ENCODE peak calls at places on chromosome 22, in ten cellular contexts. N is A549, P is cardiac muscle cell, D is GM10248, M is pancreas, L is AG04449, F is psoas muscle, X is ovary, J is body of pancreas, E is HCT116. U is an unnamed sample.

GRCh38 chr22:44969817-44970216 is 40.0 kb downstream of the PHF21B start:
- DNase-seq in D (no peak), M (no peak), N (no peak), F (no peak), P (no peak), E (no peak), L (no peak), X (no peak), J (no peak), U (no peak)

GRCh38 chr22:40396882-40397281 is 26.5 kb downstream of the SGSM3 start:
- DNase-seq in X (no peak), M (peak; percentile 81), J (peak; percentile 94), F (no peak), E (no peak), D (no peak), L (peak; percentile 16), N (no peak), P (peak; percentile 89), U (no peak)

GRCh38 chr22:38872172-38872830 is at the start of gene CBX6:
- DNase-seq in F (peak; percentile 98), M (peak; percentile 96), N (peak; percentile 86), L (no peak), D (peak; percentile 95), P (peak; percentile 96), J (peak; percentile 96), E (peak; percentile 78), X (peak; percentile 99), U (peak; percentile 84)

GRCh38 chr22:42684462-42685195 is 35.4 kb upstream of the CYB5R3 start:
- DNase-seq in E (no peak), M (no peak), X (no peak), P (peak; percentile 59), J (peak; percentile 40), F (no peak), D (no peak), L (no peak), N (no peak), U (no peak)

GRCh38 chr22:37334461-37334858 is 52.2 kb downstream of the CYTH4 start:
- DNase-seq in J (no peak), F (no peak), D (no peak), E (no peak), X (no peak), M (no peak), P (no peak), N (no peak), L (no peak), U (no peak)

GRCh38 chr22:39214006-39214382 is 30.8 kb downstream of the PDGFB start:
- DNase-seq in F (no peak), L (no peak), P (no peak), M (no peak), J (no peak), N (no peak), X (peak; percentile 13), E (no peak), D (no peak), U (no peak)

GRCh38 chr22:23178512-23179254 is 1.6 kb upstream of the BCR start:
- DNase-seq in M (peak; percentile 53), N (peak; percentile 63), D (peak; percentile 79), E (peak; percentile 27), L (no peak), P (peak; percentile 72), X (peak; percentile 85), J (peak; percentile 72), F (peak; percentile 60), U (peak; percentile 8)

GRCh38 chr22:42887523-42888507 is 30.7 kb upstream of the ARFGAP3 start:
- DNase-seq in F (no peak), L (no peak), N (no peak), J (peak; percentile 91), M (peak; percentile 86), P (no peak), X (no peak), E (no peak), D (no peak), U (no peak)

GRCh38 chr22:18144105-18144504 is 5.9 kb upstream of the USP18 start:
- DNase-seq in P (no peak), J (peak; percentile 43), F (no peak), X (no peak), L (no peak), D (no peak), N (no peak), E (no peak), M (no peak), U (no peak)

GRCh38 chr22:44738347-44738715 is 14.0 kb upstream of the ARHGAP8 start:
- DNase-seq in J (no peak), F (no peak), P (no peak), L (no peak), X (peak; percentile 56), D (no peak), M (no peak), N (no peak), E (no peak), U (no peak)

GRCh38 chr22:18070556-18071306 is 7.1 kb upstream of the PEX26 start:
- DNase-seq in E (no peak), L (no peak), M (no peak), F (no peak), N (no peak), J (no peak), P (no peak), X (peak; percentile 31), D (no peak), U (no peak)

DNA sequence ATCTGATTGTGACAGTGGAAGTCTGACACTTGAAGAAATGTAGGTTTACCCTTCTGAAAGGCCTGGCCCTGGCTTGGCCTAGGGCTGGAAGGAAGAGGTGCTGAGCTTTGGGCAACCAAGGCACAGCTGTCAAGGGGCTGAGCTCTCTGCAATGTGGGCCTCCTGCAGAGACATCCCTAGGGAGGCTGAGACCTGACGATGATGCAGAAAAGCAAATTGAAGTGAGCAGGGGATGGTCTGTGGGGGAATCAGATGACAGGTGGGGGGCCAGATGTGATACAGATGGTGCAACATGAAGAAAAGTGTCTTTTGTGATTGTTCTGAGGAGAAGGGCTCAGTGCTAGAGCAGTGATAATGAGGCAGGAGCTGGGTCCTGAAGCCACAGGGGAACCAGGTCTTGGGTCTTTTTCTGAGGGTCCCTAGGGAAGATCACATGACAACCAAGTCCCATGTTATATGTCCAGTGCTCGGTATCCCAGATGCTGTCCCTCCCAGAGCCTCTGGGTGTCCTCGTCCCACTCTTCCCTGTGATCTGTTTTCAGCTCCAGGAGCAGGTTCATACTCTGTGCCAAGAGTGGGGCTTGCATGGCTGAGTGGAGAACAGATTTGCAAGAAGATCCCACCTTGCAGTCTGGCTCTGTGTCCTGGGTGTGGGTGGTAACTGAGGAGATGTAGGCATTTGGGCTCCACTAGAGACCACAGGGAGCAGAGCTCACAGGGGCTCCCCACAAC is 79.9 kb upstream of the VPREB1 start:
- DNase-seq in D (no peak), J (no peak), M (no peak), P (no peak), L (no peak), X (no peak), N (no peak), E (no peak), F (no peak), U (no peak)
- TF ChIP-seq CTCF in D (no peak), J (no peak), M (no peak), P (no peak), L (no peak), X (no peak), N (no peak), E (no peak), F (no peak), U (no peak)

GRCh38 chr22:20021196-20022181 is 579 bp downstream of the TANGO2 start:
- DNase-seq in D (no peak), F (peak; percentile 72), M (peak; percentile 72), N (no peak), L (peak; percentile 2), P (peak; percentile 17), J (peak; percentile 77), X (no peak), E (no peak), U (peak; percentile 25)
- TF ChIP-seq CTCF in D (no peak), F (no peak), M (no peak), N (no peak), L (peak; percentile 2), P (no peak), J (no peak), X (no peak), E (no peak), U (no peak)

GRCh38 chr22:35352214-35353111 is 28.4 kb upstream of the HMOX1 start:
- DNase-seq in N (peak; percentile 30), L (no peak), F (peak; percentile 64), E (no peak), D (peak; percentile 59), X (no peak), M (peak; percentile 73), P (no peak), J (peak; percentile 70), U (no peak)

GRCh38 chr22:35349704-35350538 is 31.0 kb upstream of the HMOX1 start:
- DNase-seq in X (peak; percentile 70), D (no peak), P (peak; percentile 31), F (no peak), M (no peak), L (no peak), J (peak; percentile 33), N (no peak), E (no peak), U (no peak)

GRCh38 chr22:35349368-35349703 is 31.6 kb upstream of the HMOX1 start:
- DNase-seq in D (no peak), M (no peak), E (no peak), X (no peak), F (no peak), L (no peak), N (no peak), P (no peak), J (peak; percentile 52), U (no peak)

GRCh38 chr22:35348703-35349102 is 32.2 kb upstream of the HMOX1 start:
- DNase-seq in N (no peak), M (no peak), L (no peak), D (no peak), J (no peak), F (no peak), P (no peak), E (no peak), X (no peak), U (no peak)

GRCh38 chr22:35350539-35351503 is 30.1 kb upstream of the HMOX1 start:
- DNase-seq in D (peak; percentile 93), M (peak; percentile 91), E (peak; percentile 81), X (peak; percentile 95), F (peak; percentile 92), L (peak; percentile 56), P (peak; percentile 96), J (peak; percentile 94), N (peak; percentile 85), U (peak; percentile 88)
- TF ChIP-seq CTCF in D (peak; percentile 90), M (peak; percentile 92), E (peak; percentile 54), X (peak; percentile 96), F (peak; percentile 92), L (peak; percentile 87), P (peak; percentile 54), J (peak; percentile 98), N (peak; percentile 74), U (peak; percentile 78)

DNA sequence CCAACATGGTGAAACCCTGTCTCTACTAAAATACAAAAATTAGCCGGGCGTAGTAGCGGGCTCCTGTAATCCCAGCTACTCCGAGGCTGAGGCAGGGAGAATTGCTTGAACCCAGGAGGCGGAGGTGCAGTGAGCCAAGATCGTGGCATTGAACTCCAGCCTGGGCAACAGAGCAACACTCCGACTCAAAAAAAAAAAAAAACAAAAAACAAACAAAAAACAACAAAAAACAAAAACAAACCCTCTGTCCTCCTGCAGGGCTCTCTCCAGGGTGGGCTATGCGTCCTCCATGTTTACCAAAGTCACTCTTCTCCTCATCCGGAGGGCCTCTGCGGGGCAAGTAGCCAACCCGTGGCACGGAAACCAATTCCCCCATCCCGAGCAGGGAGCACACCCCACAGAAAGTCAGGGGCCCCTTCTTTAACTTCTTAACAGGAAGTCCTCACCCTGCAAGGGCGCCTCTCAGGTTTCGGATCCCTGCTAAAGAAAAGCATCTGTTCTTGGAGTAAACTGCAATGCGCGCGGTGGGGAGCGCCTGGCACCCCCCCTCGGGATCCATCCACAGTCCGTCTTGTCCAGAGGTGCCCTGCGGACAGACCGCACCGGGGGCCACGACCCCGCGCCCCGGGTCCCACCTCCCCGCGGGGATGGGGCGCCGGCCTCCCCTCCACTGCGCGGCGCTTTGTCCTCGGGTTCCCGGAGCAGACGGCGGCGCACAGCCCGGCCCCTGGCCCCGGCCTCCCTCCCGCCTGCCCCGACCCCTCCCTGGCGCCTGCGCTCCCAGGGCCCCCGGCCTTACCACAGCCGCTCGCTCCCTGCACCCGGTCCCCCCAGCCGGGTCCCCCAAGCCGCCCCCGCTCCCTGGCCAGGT is 712 bp downstream of the CERK start:
- DNase-seq in L (no peak), D (peak; percentile 67), E (no peak), N (peak; percentile 18), P (peak; percentile 36), X (peak; percentile 71), M (no peak), J (peak; percentile 53), F (peak; percentile 49), U (no peak)
- TF ChIP-seq CTCF in L (no peak), D (no peak), E (no peak), N (no peak), P (no peak), X (no peak), M (no peak), J (no peak), F (no peak), U (no peak)